ENCODE peak calls at places on chromosomes 12 and 14, in eight cellular contexts. B, A, K, C, O, R, I and W are unnamed samples.

GRCh38 chr14:39430762-39431415 is 1.3 kb downstream of the FBXO33 start:
- DNase-seq in B (no peak), A (peak), K (no peak), C (peak), O (no peak), R (no peak), I (no peak), W (no peak)

GRCh38 chr12:108850854-108851573 is 6.4 kb downstream of the SSH1 start:
- DNase-seq in B (no peak), A (peak), K (peak), C (no peak), O (peak), R (peak), I (no peak), W (peak)

GRCh38 chr12:46214668-46215429 is 54.0 kb downstream of the SLC38A1 start:
- DNase-seq in B (peak), A (no peak), K (peak), C (no peak), O (no peak), R (no peak), I (no peak), W (no peak)

GRCh38 chr14:99325016-99325415 is 53.0 kb upstream of the BCL11B start:
- DNase-seq in B (no peak), A (no peak), K (no peak), C (no peak), O (no peak), R (no peak), I (no peak), W (no peak)

GRCh38 chr12:6941786-6942185 is 1.8 kb upstream of the RNU7-1 start:
- DNase-seq in B (no peak), A (no peak), K (no peak), C (no peak), O (peak), R (no peak), I (no peak), W (no peak)

GRCh38 chr12:40980346-40981005 is 207.6 kb upstream of the PDZRN4 start:
- DNase-seq in B (no peak), A (no peak), K (no peak), C (no peak), O (no peak), R (no peak), I (no peak), W (no peak)

GRCh38 chr14:89221109-89221508 is 195.9 kb downstream of the FOXN3 start:
- DNase-seq in B (no peak), A (no peak), K (no peak), C (peak), O (no peak), R (no peak), I (no peak), W (no peak)

GRCh38 chr12:101230547-101230946 is 20.5 kb upstream of the SLC5A8 start:
- DNase-seq in B (no peak), A (no peak), K (no peak), C (peak), O (no peak), R (no peak), I (no peak), W (no peak)

GRCh38 chr12:56114084-56114483 is 2.3 kb upstream of the RPL41 start:
- DNase-seq in B (no peak), A (no peak), K (no peak), C (no peak), O (no peak), R (no peak), I (no peak), W (no peak)

GRCh38 chr12:77477907-77478533 is 352.7 kb upstream of the NAV3 start:
- DNase-seq in B (no peak), A (no peak), K (no peak), C (no peak), O (no peak), R (no peak), I (no peak), W (no peak)

GRCh38 chr12:4855121-4855924 is 54.4 kb upstream of the KCNA1 start:
- DNase-seq in B (peak), A (peak), K (peak), C (peak), O (peak), R (peak), I (peak), W (peak)

GRCh38 chr12:30880061-30880460 is 46.5 kb upstream of the TSPAN11 start:
- DNase-seq in B (no peak), A (no peak), K (no peak), C (no peak), O (no peak), R (no peak), I (no peak), W (no peak)

GRCh38 chr14:22174412-22174811 is 414.6 kb downstream of the DAD1 start:
- DNase-seq in B (no peak), A (no peak), K (no peak), C (no peak), O (no peak), R (no peak), I (no peak), W (no peak)

GRCh38 chr14:87066221-87066817 is 926.7 kb downstream of the GALC start:
- DNase-seq in B (no peak), A (no peak), K (no peak), C (peak), O (no peak), R (no peak), I (no peak), W (no peak)

GRCh38 chr14:103401223-103402214 is 16.3 kb downstream of the MARK3 start:
- DNase-seq in B (no peak), A (peak), K (no peak), C (peak), O (no peak), R (no peak), I (no peak), W (no peak)

GRCh38 chr12:87142346-87142745 is 886.2 kb upstream of the MGAT4C start:
- DNase-seq in B (no peak), A (no peak), K (no peak), C (no peak), O (no peak), R (no peak), I (no peak), W (no peak)

GRCh38 chr14:95953111-95953724 is 76.6 kb downstream of the TUNAR start:
- DNase-seq in B (no peak), A (peak), K (no peak), C (peak), O (no peak), R (no peak), I (peak), W (no peak)

GRCh38 chr12:94290353-94290752 is 142.0 kb downstream of the PLXNC1 start:
- DNase-seq in B (no peak), A (peak), K (no peak), C (no peak), O (no peak), R (no peak), I (no peak), W (no peak)

GRCh38 chr14:74792249-74793039 is 29.3 kb downstream of the YLPM1 start:
- DNase-seq in B (no peak), A (no peak), K (no peak), C (no peak), O (no peak), R (no peak), I (no peak), W (no peak)

GRCh38 chr12:8226355-8226754 is 1.1 kb downstream of the FAM90A1 start:
- DNase-seq in B (no peak), A (no peak), K (no peak), C (no peak), O (no peak), R (no peak), I (no peak), W (no peak)

GRCh38 chr12:52122904-52123303 is 43.4 kb downstream of the SMIM41 start:
- DNase-seq in B (no peak), A (no peak), K (no peak), C (no peak), O (no peak), R (no peak), I (no peak), W (no peak)

GRCh38 chr14:53295985-53296582 is 143.0 kb upstream of the DDHD1 start:
- DNase-seq in B (no peak), A (peak), K (no peak), C (peak), O (no peak), R (peak), I (peak), W (peak)

GRCh38 chr12:109529618-109530300 is 43.5 kb downstream of the MMAB start:
- DNase-seq in B (no peak), A (no peak), K (no peak), C (no peak), O (no peak), R (no peak), I (no peak), W (no peak)

GRCh38 chr14:30193056-30193455 is 265.4 kb upstream of the PRKD1 start:
- DNase-seq in B (no peak), A (no peak), K (no peak), C (no peak), O (no peak), R (no peak), I (no peak), W (no peak)

GRCh38 chr12:24424889-24425600 is 475.6 kb upstream of the SOX5 start:
- DNase-seq in B (no peak), A (no peak), K (no peak), C (no peak), O (no peak), R (no peak), I (no peak), W (no peak)

GRCh38 chr12:105343836-105344235 is 13.3 kb downstream of the C12orf75 start:
- DNase-seq in B (no peak), A (no peak), K (no peak), C (no peak), O (no peak), R (no peak), I (no peak), W (no peak)

GRCh38 chr12:77152623-77153193 is 87.3 kb upstream of the E2F7 start:
- DNase-seq in B (no peak), A (no peak), K (no peak), C (peak), O (no peak), R (no peak), I (no peak), W (no peak)

GRCh38 chr14:74919421-74920165 is 3.5 kb downstream of the RPS6KL1 start:
- DNase-seq in B (no peak), A (no peak), K (no peak), C (no peak), O (no peak), R (no peak), I (no peak), W (no peak)

GRCh38 chr14:102795060-102795925 is 18.0 kb downstream of the TRAF3 start:
- DNase-seq in B (peak), A (peak), K (peak), C (peak), O (peak), R (peak), I (no peak), W (no peak)

GRCh38 chr12:19130224-19131019 is 889 bp downstream of the PLEKHA5 start:
- DNase-seq in B (peak), A (peak), K (peak), C (peak), O (peak), R (peak), I (peak), W (peak)

GRCh38 chr14:32588448-32589320 is 259.6 kb downstream of the AKAP6 start:
- DNase-seq in B (no peak), A (peak), K (peak), C (no peak), O (no peak), R (no peak), I (peak), W (peak)

GRCh38 chr12:6662906-6663742 is at the start of gene ING4:
- DNase-seq in B (peak), A (peak), K (peak), C (peak), O (peak), R (peak), I (peak), W (peak)

GRCh38 chr12:3797649-3798048 is 44.7 kb upstream of the CRACR2A start:
- DNase-seq in B (no peak), A (no peak), K (no peak), C (no peak), O (no peak), R (no peak), I (no peak), W (no peak)

DNA sequence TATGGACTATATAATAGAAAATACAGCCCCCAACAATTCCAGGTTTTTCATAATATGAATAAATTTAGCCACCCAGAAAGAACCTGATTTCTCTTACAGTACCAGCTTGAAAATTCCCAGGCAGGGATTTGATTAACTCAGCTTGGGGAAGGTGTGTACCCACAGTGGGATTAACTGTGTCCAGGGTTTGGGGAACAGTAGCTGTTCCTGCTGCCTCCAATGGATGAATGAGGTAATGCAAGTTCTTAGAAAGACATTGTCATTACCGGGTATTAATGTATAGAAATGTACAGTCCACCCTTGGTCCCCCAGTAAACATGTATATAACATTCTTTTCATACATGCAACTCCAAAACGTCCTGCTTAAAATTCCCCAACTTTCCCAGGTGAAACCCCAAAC is 115.6 kb downstream of the LRIG3 start:
- DNase-seq in B (no peak), A (peak), K (no peak), C (peak), O (no peak), R (no peak), I (no peak), W (no peak)
- TF ChIP-seq CTCF in B (no peak), A (peak), K (peak), C (peak), O (no peak), R (no peak), I (peak), W (peak)

GRCh38 chr14:49461529-49462401 is 124.4 kb downstream of the RPS29 start:
- DNase-seq in B (peak), A (peak), K (peak), C (peak), O (peak), R (peak), I (peak), W (peak)

GRCh38 chr14:49467091-49467490 is 119.1 kb downstream of the RPS29 start:
- DNase-seq in B (no peak), A (no peak), K (no peak), C (no peak), O (no peak), R (no peak), I (no peak), W (no peak)

GRCh38 chr14:49463146-49463545 is 123.0 kb downstream of the RPS29 start:
- DNase-seq in B (no peak), A (no peak), K (no peak), C (no peak), O (no peak), R (no peak), I (no peak), W (no peak)

GRCh38 chr14:49460647-49461046 is 125.5 kb downstream of the RPS29 start:
- DNase-seq in B (no peak), A (no peak), K (no peak), C (no peak), O (no peak), R (no peak), I (no peak), W (no peak)

GRCh38 chr14:49464885-49465284 is 121.3 kb downstream of the RPS29 start:
- DNase-seq in B (no peak), A (peak), K (no peak), C (no peak), O (no peak), R (no peak), I (no peak), W (no peak)
- TF ChIP-seq CTCF in B (no peak), A (peak), K (no peak), C (no peak), O (no peak), R (no peak), I (peak), W (no peak)

GRCh38 chr12:49010092-49010668 is 8.4 kb downstream of the PRKAG1 start:
- DNase-seq in B (no peak), A (no peak), K (no peak), C (no peak), O (no peak), R (no peak), I (no peak), W (no peak)
- TF ChIP-seq CTCF in B (no peak), A (no peak), K (no peak), C (no peak), O (no peak), R (no peak), I (no peak), W (no peak)

GRCh38 chr12:111195316-111195715 is 173.6 kb downstream of the PHETA1 start:
- DNase-seq in B (no peak), A (no peak), K (no peak), C (no peak), O (no peak), R (no peak), I (no peak), W (no peak)

GRCh38 chr12:111193977-111194702 is 174.8 kb downstream of the PHETA1 start:
- DNase-seq in B (no peak), A (no peak), K (no peak), C (no peak), O (no peak), R (no peak), I (no peak), W (no peak)

GRCh38 chr12:111196532-111196931 is 172.4 kb downstream of the PHETA1 start:
- DNase-seq in B (no peak), A (no peak), K (peak), C (no peak), O (no peak), R (no peak), I (no peak), W (no peak)

GRCh38 chr12:111194703-111195051 is 174.2 kb downstream of the PHETA1 start:
- DNase-seq in B (no peak), A (no peak), K (no peak), C (no peak), O (no peak), R (no peak), I (no peak), W (no peak)

DNA sequence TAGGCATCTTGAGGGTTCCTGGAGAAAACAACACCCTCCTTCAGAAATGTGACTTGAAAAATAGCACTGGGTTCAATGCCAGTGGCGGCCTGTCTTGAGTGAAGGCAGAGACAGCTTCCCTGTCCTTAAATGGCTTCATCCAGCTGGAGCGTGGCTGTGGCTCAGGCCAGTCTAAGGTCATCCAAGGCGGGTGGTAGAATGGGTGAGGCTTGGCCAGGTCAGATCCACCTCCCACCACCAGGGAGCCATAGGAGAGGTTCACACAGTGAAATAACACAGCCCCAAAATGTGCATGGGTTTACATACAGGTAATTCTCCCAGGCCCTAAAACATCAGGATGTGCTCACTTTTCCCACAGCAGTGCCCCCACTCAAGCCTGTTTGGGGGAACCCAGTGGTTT is 171.3 kb downstream of the PHETA1 start:
- DNase-seq in B (no peak), A (no peak), K (no peak), C (no peak), O (no peak), R (no peak), I (no peak), W (no peak)
- TF ChIP-seq CTCF in B (no peak), A (no peak), K (no peak), C (no peak), O (no peak), R (no peak), I (no peak), W (no peak)

GRCh38 chr12:21946983-21947382 is 5.8 kb upstream of the ABCC9 start:
- DNase-seq in B (no peak), A (no peak), K (no peak), C (no peak), O (no peak), R (no peak), I (no peak), W (no peak)
- TF ChIP-seq CTCF in B (no peak), A (no peak), K (no peak), C (no peak), O (no peak), R (no peak), I (no peak), W (no peak)